ENCODE peak calls at places on chromosomes 16 and 17, in five cellular contexts. K is WTC11, W is left ventricle myocardium inferior, O is nephron progenitor cell, T is progenitor cell of endocrine pancreas. L is an unnamed sample.

GRCh38 chr16:89442990-89443726 is 47.2 kb downstream of the ANKRD11 start:
- DNase-seq in K (no peak), W (no peak), O (peak; percentile 18), T (no peak), L (no peak)

GRCh38 chr16:50467943-50468748 is 80.0 kb upstream of the NKD1 start:
- DNase-seq in K (peak; percentile 76), W (no peak), O (peak; percentile 83), T (peak; percentile 34), L (peak; percentile 23)

GRCh38 chr17:82177276-82177675 is 35.4 kb downstream of the CCDC57 start:
- DNase-seq in K (no peak), W (no peak), O (no peak), T (no peak), L (no peak)

GRCh38 chr16:86618431-86619262 is 40.3 kb downstream of the FOXL1 start:
- DNase-seq in K (no peak), W (no peak), O (no peak), T (no peak), L (no peak)

GRCh38 chr16:4380131-4381063 is 8.7 kb downstream of the VASN start:
- DNase-seq in K (no peak), W (no peak), O (peak; percentile 57), T (no peak), L (no peak)

GRCh38 chr16:49952386-49952785 is 72.6 kb upstream of the CNEP1R1 start:
- DNase-seq in K (no peak), W (no peak), O (no peak), T (no peak), L (no peak)

GRCh38 chr16:85266857-85267256 is 154.6 kb upstream of the CIBAR2 start:
- DNase-seq in K (no peak), W (no peak), O (no peak), T (no peak), L (no peak)

GRCh38 chr17:63446981-63447687 is 1.0 kb upstream of the CYB561 start:
- DNase-seq in K (peak; percentile 60), W (no peak), O (no peak), T (no peak), L (peak; percentile 77)

GRCh38 chr17:29933379-29933778 is 3.4 kb upstream of the SSH2 start:
- DNase-seq in K (no peak), W (no peak), O (no peak), T (no peak), L (no peak)

GRCh38 chr17:5485270-5486205 is at the start of gene DERL2:
- DNase-seq in K (peak; percentile 44), W (no peak), O (no peak), T (no peak), L (no peak)

GRCh38 chr17:57911834-57912673 is 43.2 kb downstream of the CUEDC1 start:
- DNase-seq in K (no peak), W (peak; percentile 94), O (peak; percentile 59), T (no peak), L (no peak)

GRCh38 chr17:45240905-45241314 is 19.2 kb downstream of the FMNL1 start:
- DNase-seq in K (no peak), W (no peak), O (no peak), T (no peak), L (no peak)

GRCh38 chr17:38896373-38896954 is 26.6 kb downstream of the LASP1 start:
- DNase-seq in K (no peak), W (no peak), O (peak; percentile 41), T (no peak), L (no peak)

GRCh38 chr17:62974788-62975586 is 9.0 kb downstream of the TANC2 start:
- DNase-seq in K (no peak), W (no peak), O (no peak), T (no peak), L (no peak)

GRCh38 chr16:78925071-78925714 is 675.3 kb downstream of the MAF start:
- DNase-seq in K (peak; percentile 34), W (peak; percentile 19), O (no peak), T (no peak), L (peak; percentile 5)

GRCh38 chr17:65103896-65104295 is 33.3 kb upstream of the RGS9 start:
- DNase-seq in K (no peak), W (no peak), O (no peak), T (no peak), L (no peak)

GRCh38 chr17:45353047-45353446 is 36.2 kb upstream of the MAP3K14 start:
- DNase-seq in K (no peak), W (no peak), O (no peak), T (no peak), L (no peak)

GRCh38 chr16:9594047-9594446 is 502.6 kb downstream of the HAPSTR1 start:
- DNase-seq in K (no peak), W (no peak), O (no peak), T (no peak), L (no peak)

GRCh38 chr16:22632621-22633020 is 121.9 kb downstream of the NPIPB5 start:
- DNase-seq in K (no peak), W (no peak), O (no peak), T (no peak), L (no peak)

GRCh38 chr17:34989473-34989872 is 9.2 kb downstream of the LIG3 start:
- DNase-seq in K (no peak), W (no peak), O (no peak), T (no peak), L (no peak)

GRCh38 chr17:38916771-38917170 is 8.6 kb upstream of the LASP1NB start:
- DNase-seq in K (no peak), W (no peak), O (no peak), T (no peak), L (no peak)

GRCh38 chr16:28237754-28238357 is 26.1 kb upstream of the XPO6 start:
- DNase-seq in K (no peak), W (no peak), O (no peak), T (no peak), L (no peak)

GRCh38 chr16:4614571-4615388 is at the start of gene UBALD1:
- DNase-seq in K (peak; percentile 78), W (peak; percentile 87), O (peak; percentile 85), T (peak; percentile 76), L (peak; percentile 77)

GRCh38 chr17:35084987-35085386 is 21.5 kb upstream of the RFFL start:
- DNase-seq in K (no peak), W (no peak), O (no peak), T (no peak), L (no peak)

GRCh38 chr17:40528692-40529417 is 27.4 kb upstream of the TNS4 start:
- DNase-seq in K (no peak), W (no peak), O (no peak), T (no peak), L (no peak)

GRCh38 chr16:86522639-86523038 is 12.3 kb downstream of the FOXF1 start:
- DNase-seq in K (no peak), W (no peak), O (no peak), T (no peak), L (no peak)

GRCh38 chr16:3152022-3152272 is 17.1 kb downstream of the ZNF213 start:
- DNase-seq in K (no peak), W (no peak), O (no peak), T (no peak), L (no peak)

GRCh38 chr16:80682435-80683070 is 121.8 kb downstream of the CDYL2 start:
- DNase-seq in K (no peak), W (no peak), O (no peak), T (no peak), L (no peak)

GRCh38 chr17:42333053-42333452 is 44.8 kb downstream of the STAT5A start:
- DNase-seq in K (no peak), W (no peak), O (no peak), T (no peak), L (no peak)

GRCh38 chr17:42337442-42337841 is 49.1 kb downstream of the STAT5A start:
- DNase-seq in K (no peak), W (no peak), O (no peak), T (no peak), L (no peak)

GRCh38 chr17:42339221-42339620 is 49.0 kb downstream of the STAT3 start:
- DNase-seq in K (no peak), W (no peak), O (no peak), T (no peak), L (no peak)

GRCh38 chr17:42329025-42329976 is 41.0 kb downstream of the STAT5A start:
- DNase-seq in K (peak; percentile 76), W (no peak), O (no peak), T (no peak), L (no peak)

GRCh38 chr17:42334667-42335066 is 46.4 kb downstream of the STAT5A start:
- DNase-seq in K (no peak), W (no peak), O (no peak), T (no peak), L (no peak)
- TF ChIP-seq CTCF in K (no peak), W (no peak), O (no peak), T (no peak), L (peak; percentile 17)

GRCh38 chr17:44219126-44219635 is 294 bp downstream of the UBTF start:
- DNase-seq in K (peak; percentile 63), W (peak; percentile 72), O (peak; percentile 78), T (peak; percentile 62), L (peak; percentile 79)
- TF ChIP-seq CTCF in K (peak; percentile 33), W (peak; percentile 59), O (no peak), T (peak; percentile 55), L (peak; percentile 49)

DNA sequence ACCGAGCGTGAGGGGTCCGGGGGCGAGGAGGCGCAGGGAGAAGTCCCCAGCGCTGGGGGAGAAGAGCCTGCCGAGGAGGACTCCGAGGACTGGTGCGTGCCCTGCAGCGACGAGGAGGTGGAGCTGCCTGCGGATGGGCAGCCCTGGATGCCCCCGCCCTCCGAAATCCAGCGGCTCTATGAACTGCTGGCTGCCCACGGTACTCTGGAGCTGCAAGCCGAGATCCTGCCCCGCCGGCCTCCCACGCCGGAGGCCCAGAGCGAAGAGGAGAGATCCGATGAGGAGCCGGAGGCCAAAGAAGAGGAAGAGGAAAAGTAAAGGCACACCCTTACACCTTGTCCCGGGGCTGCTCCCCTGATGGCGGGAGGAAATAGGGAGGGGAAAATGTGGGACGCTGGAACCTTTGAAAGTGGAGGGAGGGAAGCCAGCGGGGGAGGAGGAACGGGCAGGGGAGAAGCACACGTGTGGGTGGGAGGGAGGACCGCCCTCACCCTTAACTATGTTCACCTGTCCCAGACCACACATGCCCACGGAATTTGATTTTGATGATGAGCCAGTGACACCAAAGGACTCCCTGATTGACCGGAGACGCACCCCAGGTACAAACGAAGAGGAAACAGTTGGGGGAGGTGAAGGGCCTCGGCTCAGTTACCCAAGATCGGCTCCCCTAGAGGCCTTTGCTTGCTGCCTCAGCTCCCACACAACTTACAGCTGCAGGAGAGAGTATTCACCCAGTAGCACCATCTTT is 916 bp downstream of the PAGR1 start:
- DNase-seq in K (peak; percentile 62), W (peak; percentile 66), O (peak; percentile 62), T (no peak), L (peak; percentile 48)
- TF ChIP-seq CTCF in K (no peak), W (no peak), O (no peak), T (peak; percentile 13), L (no peak)

GRCh38 chr16:73274140-73274539 is 226.2 kb upstream of the ZFHX3 start:
- DNase-seq in K (no peak), W (no peak), O (no peak), T (no peak), L (no peak)

GRCh38 chr16:73262931-73263330 is 215.0 kb upstream of the ZFHX3 start:
- DNase-seq in K (no peak), W (no peak), O (no peak), T (no peak), L (no peak)

GRCh38 chr16:73265124-73265838 is 217.4 kb upstream of the ZFHX3 start:
- DNase-seq in K (peak; percentile 32), W (no peak), O (no peak), T (no peak), L (no peak)

GRCh38 chr16:73268311-73268997 is 220.5 kb upstream of the ZFHX3 start:
- DNase-seq in K (peak; percentile 50), W (no peak), O (no peak), T (no peak), L (peak; percentile 11)
- TF ChIP-seq CTCF in K (no peak), W (no peak), O (peak; percentile 14), T (no peak), L (no peak)

L was measured in endothelial cell.